ENCODE peak calls at places on chromosomes 4 and X, in six cellular contexts. One of them, this sample, is unnamed.

GRCh38 chr4:183147191-183147590 is 48.1 kb downstream of the WWC2 start:
- DNase-seq in prostate gland: no peak
- DNase-seq in CD4-positive, alpha-beta memory T cell: no peak
- DNase-seq in OCI-LY7: no peak
- DNase-seq in transverse colon: no peak
- DNase-seq in adrenal gland: no peak
- DNase-seq in this sample: no peak

GRCh38 chr4:182093431-182093831 is 149.8 kb upstream of the TENM3 start:
- DNase-seq in prostate gland: no peak
- DNase-seq in CD4-positive, alpha-beta memory T cell: no peak
- DNase-seq in OCI-LY7: no peak
- DNase-seq in transverse colon: no peak
- DNase-seq in adrenal gland: no peak
- DNase-seq in this sample: no peak

GRCh38 chrX:135463937-135464336 is 42.2 kb downstream of the SMIM10L2A start:
- DNase-seq in prostate gland: no peak
- DNase-seq in CD4-positive, alpha-beta memory T cell: peak; percentile 2
- DNase-seq in OCI-LY7: peak; percentile 26
- DNase-seq in transverse colon: no peak
- DNase-seq in adrenal gland: no peak
- DNase-seq in this sample: peak; percentile 1

GRCh38 chr4:10045481-10045880 is 24.2 kb upstream of the SLC2A9 start:
- DNase-seq in prostate gland: no peak
- DNase-seq in CD4-positive, alpha-beta memory T cell: no peak
- DNase-seq in OCI-LY7: no peak
- DNase-seq in transverse colon: no peak
- DNase-seq in adrenal gland: no peak
- DNase-seq in this sample: no peak

GRCh38 chr4:54553001-54553400 is 104.8 kb upstream of the KIT start:
- DNase-seq in prostate gland: no peak
- DNase-seq in CD4-positive, alpha-beta memory T cell: no peak
- DNase-seq in OCI-LY7: no peak
- DNase-seq in transverse colon: no peak
- DNase-seq in adrenal gland: no peak
- DNase-seq in this sample: no peak

GRCh38 chr4:8819421-8820177 is 52.0 kb downstream of the HMX1 start:
- DNase-seq in prostate gland: no peak
- DNase-seq in CD4-positive, alpha-beta memory T cell: no peak
- DNase-seq in OCI-LY7: no peak
- DNase-seq in transverse colon: peak; percentile 5
- DNase-seq in adrenal gland: no peak
- DNase-seq in this sample: no peak

GRCh38 chrX:74343970-74344622 is 40.1 kb downstream of the ZCCHC13 start:
- DNase-seq in prostate gland: peak; percentile 15
- DNase-seq in CD4-positive, alpha-beta memory T cell: peak; percentile 57
- DNase-seq in OCI-LY7: peak; percentile 64
- DNase-seq in transverse colon: peak; percentile 63
- DNase-seq in adrenal gland: peak; percentile 79
- DNase-seq in this sample: peak; percentile 82

GRCh38 chr4:138310498-138310897 is 68.3 kb upstream of the SLC7A11 start:
- DNase-seq in prostate gland: no peak
- DNase-seq in CD4-positive, alpha-beta memory T cell: no peak
- DNase-seq in OCI-LY7: no peak
- DNase-seq in transverse colon: no peak
- DNase-seq in adrenal gland: no peak
- DNase-seq in this sample: no peak

GRCh38 chrX:41275661-41276609 is 58.0 kb upstream of the DDX3X start:
- DNase-seq in prostate gland: peak; percentile 17
- DNase-seq in CD4-positive, alpha-beta memory T cell: peak; percentile 47
- DNase-seq in OCI-LY7: peak; percentile 66
- DNase-seq in transverse colon: peak; percentile 62
- DNase-seq in adrenal gland: peak; percentile 84
- DNase-seq in this sample: peak; percentile 51

GRCh38 chr4:125522588-125522987 is 207.8 kb downstream of the FAT4 start:
- DNase-seq in prostate gland: no peak
- DNase-seq in CD4-positive, alpha-beta memory T cell: no peak
- DNase-seq in OCI-LY7: no peak
- DNase-seq in transverse colon: no peak
- DNase-seq in adrenal gland: no peak
- DNase-seq in this sample: no peak

GRCh38 chr4:114036864-114037263 is 57.4 kb upstream of the ARSJ start:
- DNase-seq in prostate gland: no peak
- DNase-seq in CD4-positive, alpha-beta memory T cell: no peak
- DNase-seq in OCI-LY7: no peak
- DNase-seq in transverse colon: no peak
- DNase-seq in adrenal gland: no peak
- DNase-seq in this sample: no peak

GRCh38 chr4:16659120-16659519 is 239.3 kb downstream of the LDB2 start:
- DNase-seq in prostate gland: no peak
- DNase-seq in CD4-positive, alpha-beta memory T cell: no peak
- DNase-seq in OCI-LY7: no peak
- DNase-seq in transverse colon: no peak
- DNase-seq in adrenal gland: no peak
- DNase-seq in this sample: peak; percentile 43

GRCh38 chr4:122309988-122310626 is 68.7 kb upstream of the ADAD1 start:
- DNase-seq in prostate gland: no peak
- DNase-seq in CD4-positive, alpha-beta memory T cell: no peak
- DNase-seq in OCI-LY7: peak; percentile 7
- DNase-seq in transverse colon: no peak
- DNase-seq in adrenal gland: no peak
- DNase-seq in this sample: no peak

GRCh38 chr4:74056114-74056857 is 17.8 kb upstream of the CXCL3 start:
- DNase-seq in prostate gland: no peak
- DNase-seq in CD4-positive, alpha-beta memory T cell: no peak
- DNase-seq in OCI-LY7: no peak
- DNase-seq in transverse colon: no peak
- DNase-seq in adrenal gland: no peak
- DNase-seq in this sample: no peak

GRCh38 chr4:138804705-138805104 is 210.9 kb upstream of the NOCT start:
- DNase-seq in prostate gland: no peak
- DNase-seq in CD4-positive, alpha-beta memory T cell: no peak
- DNase-seq in OCI-LY7: no peak
- DNase-seq in transverse colon: no peak
- DNase-seq in adrenal gland: no peak
- DNase-seq in this sample: no peak

GRCh38 chr4:2996437-2996836 is 33.1 kb downstream of the GRK4 start:
- DNase-seq in prostate gland: no peak
- DNase-seq in CD4-positive, alpha-beta memory T cell: no peak
- DNase-seq in OCI-LY7: no peak
- DNase-seq in transverse colon: no peak
- DNase-seq in adrenal gland: no peak
- DNase-seq in this sample: no peak

GRCh38 chr4:110518889-110519490 is 43.0 kb downstream of the ENPEP start:
- DNase-seq in prostate gland: no peak
- DNase-seq in CD4-positive, alpha-beta memory T cell: peak; percentile 26
- DNase-seq in OCI-LY7: peak; percentile 37
- DNase-seq in transverse colon: peak; percentile 14
- DNase-seq in adrenal gland: peak; percentile 41
- DNase-seq in this sample: no peak

GRCh38 chr4:173748353-173748752 is 218.3 kb upstream of the HAND2 start:
- DNase-seq in prostate gland: no peak
- DNase-seq in CD4-positive, alpha-beta memory T cell: no peak
- DNase-seq in OCI-LY7: no peak
- DNase-seq in transverse colon: no peak
- DNase-seq in adrenal gland: no peak
- DNase-seq in this sample: no peak

GRCh38 chr4:119735136-119735770 is 106.6 kb upstream of the PDE5A start:
- DNase-seq in prostate gland: no peak
- DNase-seq in CD4-positive, alpha-beta memory T cell: no peak
- DNase-seq in OCI-LY7: no peak
- DNase-seq in transverse colon: no peak
- DNase-seq in adrenal gland: no peak
- DNase-seq in this sample: peak; percentile 7

GRCh38 chrX:154775611-154776349 is 13.1 kb downstream of the DKC1 start:
- DNase-seq in prostate gland: no peak
- DNase-seq in CD4-positive, alpha-beta memory T cell: no peak
- DNase-seq in OCI-LY7: no peak
- DNase-seq in transverse colon: no peak
- DNase-seq in adrenal gland: no peak
- DNase-seq in this sample: peak; percentile 59

GRCh38 chrX:11619426-11619825 is 46.3 kb downstream of the ARHGAP6 start:
- DNase-seq in prostate gland: no peak
- DNase-seq in CD4-positive, alpha-beta memory T cell: no peak
- DNase-seq in OCI-LY7: no peak
- DNase-seq in transverse colon: no peak
- DNase-seq in adrenal gland: no peak
- DNase-seq in this sample: peak; percentile 3

GRCh38 chr4:7581477-7581876 is 146.7 kb upstream of the PSAPL1 start:
- DNase-seq in prostate gland: no peak
- DNase-seq in CD4-positive, alpha-beta memory T cell: no peak
- DNase-seq in OCI-LY7: peak; percentile 25
- DNase-seq in transverse colon: no peak
- DNase-seq in adrenal gland: no peak
- DNase-seq in this sample: no peak

GRCh38 chr4:118850813-118851173 is 14.9 kb upstream of the SEC24D start:
- DNase-seq in prostate gland: no peak
- DNase-seq in CD4-positive, alpha-beta memory T cell: peak; percentile 2
- DNase-seq in OCI-LY7: no peak
- DNase-seq in transverse colon: no peak
- DNase-seq in adrenal gland: no peak
- DNase-seq in this sample: no peak

GRCh38 chrX:480861-481417 is 94.2 kb upstream of the PPP2R3B start:
- DNase-seq in prostate gland: no peak
- DNase-seq in CD4-positive, alpha-beta memory T cell: no peak
- DNase-seq in OCI-LY7: no peak
- DNase-seq in transverse colon: no peak
- DNase-seq in adrenal gland: no peak
- DNase-seq in this sample: no peak

GRCh38 chr4:147772056-147772455 is 40.2 kb downstream of the ARHGAP10 start:
- DNase-seq in prostate gland: no peak
- DNase-seq in CD4-positive, alpha-beta memory T cell: no peak
- DNase-seq in OCI-LY7: no peak
- DNase-seq in transverse colon: no peak
- DNase-seq in adrenal gland: no peak
- DNase-seq in this sample: no peak

GRCh38 chrX:45907776-45908175 is 637.4 kb downstream of the ZNF674 start:
- DNase-seq in prostate gland: no peak
- DNase-seq in CD4-positive, alpha-beta memory T cell: no peak
- DNase-seq in OCI-LY7: no peak
- DNase-seq in transverse colon: no peak
- DNase-seq in adrenal gland: no peak
- DNase-seq in this sample: no peak

GRCh38 chr4:8594097-8595038 is 1.8 kb downstream of the CPZ start:
- DNase-seq in prostate gland: peak; percentile 55
- DNase-seq in CD4-positive, alpha-beta memory T cell: no peak
- DNase-seq in OCI-LY7: peak; percentile 44
- DNase-seq in transverse colon: peak; percentile 47
- DNase-seq in adrenal gland: peak; percentile 70
- DNase-seq in this sample: peak; percentile 55

GRCh38 chr4:118813561-118813960 is 22.4 kb downstream of the SEC24D start:
- DNase-seq in prostate gland: no peak
- DNase-seq in CD4-positive, alpha-beta memory T cell: no peak
- DNase-seq in OCI-LY7: no peak
- DNase-seq in transverse colon: no peak
- DNase-seq in adrenal gland: no peak
- DNase-seq in this sample: no peak

GRCh38 chr4:182680196-182680771 is 236.9 kb downstream of the DCTD start:
- DNase-seq in prostate gland: no peak
- DNase-seq in CD4-positive, alpha-beta memory T cell: no peak
- DNase-seq in OCI-LY7: no peak
- DNase-seq in transverse colon: no peak
- DNase-seq in adrenal gland: no peak
- DNase-seq in this sample: no peak

GRCh38 chr4:166140951-166141350 is 267.9 kb downstream of the TLL1 start:
- DNase-seq in prostate gland: no peak
- DNase-seq in CD4-positive, alpha-beta memory T cell: no peak
- DNase-seq in OCI-LY7: no peak
- DNase-seq in transverse colon: no peak
- DNase-seq in adrenal gland: no peak
- DNase-seq in this sample: no peak

GRCh38 chr4:159209249-159209648 is 106.4 kb downstream of the RAPGEF2 start:
- DNase-seq in prostate gland: no peak
- DNase-seq in CD4-positive, alpha-beta memory T cell: no peak
- DNase-seq in OCI-LY7: no peak
- DNase-seq in transverse colon: no peak
- DNase-seq in adrenal gland: no peak
- DNase-seq in this sample: no peak

GRCh38 chr4:170743633-170744032 is 653.9 kb upstream of the AADAT start:
- DNase-seq in prostate gland: no peak
- DNase-seq in CD4-positive, alpha-beta memory T cell: no peak
- DNase-seq in OCI-LY7: no peak
- DNase-seq in transverse colon: no peak
- DNase-seq in adrenal gland: no peak
- DNase-seq in this sample: no peak

GRCh38 chr4:18103876-18104275 is 82.3 kb upstream of the LCORL start:
- DNase-seq in prostate gland: no peak
- DNase-seq in CD4-positive, alpha-beta memory T cell: no peak
- DNase-seq in OCI-LY7: no peak
- DNase-seq in transverse colon: no peak
- DNase-seq in adrenal gland: no peak
- DNase-seq in this sample: no peak

GRCh38 chr4:77360451-77360850 is 203.4 kb downstream of the CCNG2 start:
- DNase-seq in prostate gland: no peak
- DNase-seq in CD4-positive, alpha-beta memory T cell: no peak
- DNase-seq in OCI-LY7: no peak
- DNase-seq in transverse colon: no peak
- DNase-seq in adrenal gland: no peak
- DNase-seq in this sample: no peak

GRCh38 chrX:16103625-16104024 is 19.7 kb upstream of the GRPR start:
- DNase-seq in prostate gland: no peak
- DNase-seq in CD4-positive, alpha-beta memory T cell: no peak
- DNase-seq in OCI-LY7: no peak
- DNase-seq in transverse colon: no peak
- DNase-seq in adrenal gland: no peak
- DNase-seq in this sample: no peak

GRCh38 chr4:1813231-1813630 is 20.1 kb downstream of the FGFR3 start:
- DNase-seq in prostate gland: no peak
- DNase-seq in CD4-positive, alpha-beta memory T cell: no peak
- DNase-seq in OCI-LY7: no peak
- DNase-seq in transverse colon: no peak
- DNase-seq in adrenal gland: no peak
- DNase-seq in this sample: no peak
- H3K36me3 ChIP-seq in prostate gland: peaks cover 14% of the 10 kb centered on the region
- H3K36me3 ChIP-seq in CD4-positive, alpha-beta memory T cell: peaks cover 35% of the 10 kb centered on the region
- H3K36me3 ChIP-seq in OCI-LY7: peaks cover 50% of the 10 kb centered on the region
- H3K36me3 ChIP-seq in transverse colon: peaks cover 30% of the 10 kb centered on the region
- H3K36me3 ChIP-seq in adrenal gland: peaks cover 51% of the 10 kb centered on the region
- H3K36me3 ChIP-seq in this sample: peaks cover 5% of the 10 kb centered on the region

GRCh38 chr4:152321923-152322322 is 214.0 kb downstream of the FBXW7 start:
- DNase-seq in prostate gland: no peak
- DNase-seq in CD4-positive, alpha-beta memory T cell: no peak
- DNase-seq in OCI-LY7: no peak
- DNase-seq in transverse colon: no peak
- DNase-seq in adrenal gland: no peak
- DNase-seq in this sample: no peak
- H3K9me3 ChIP-seq in prostate gland: no peaks in the 10 kb centered on the region
- H3K9me3 ChIP-seq in CD4-positive, alpha-beta memory T cell: no peaks in the 10 kb centered on the region
- H3K9me3 ChIP-seq in OCI-LY7: no peaks in the 10 kb centered on the region
- H3K9me3 ChIP-seq in transverse colon: no peaks in the 10 kb centered on the region
- H3K9me3 ChIP-seq in adrenal gland: no peaks in the 10 kb centered on the region
- H3K9me3 ChIP-seq in this sample: no peaks in the 10 kb centered on the region

GRCh38 chrX:31459361-31459760 is 387.5 kb upstream of the FTHL17 start:
- DNase-seq in prostate gland: no peak
- DNase-seq in CD4-positive, alpha-beta memory T cell: no peak
- DNase-seq in OCI-LY7: no peak
- DNase-seq in transverse colon: no peak
- DNase-seq in adrenal gland: no peak
- DNase-seq in this sample: no peak
- H3K4me3 ChIP-seq in prostate gland: no peak overlapping the region
- H3K4me3 ChIP-seq in CD4-positive, alpha-beta memory T cell: no peak overlapping the region
- H3K4me3 ChIP-seq in OCI-LY7: no peak overlapping the region
- H3K4me3 ChIP-seq in transverse colon: no peak overlapping the region
- H3K4me3 ChIP-seq in adrenal gland: no peak overlapping the region
- H3K4me3 ChIP-seq in this sample: no peak overlapping the region

GRCh38 chrX:53599781-53600396 is 86.6 kb downstream of the HUWE1 start:
- DNase-seq in prostate gland: no peak
- DNase-seq in CD4-positive, alpha-beta memory T cell: no peak
- DNase-seq in OCI-LY7: no peak
- DNase-seq in transverse colon: no peak
- DNase-seq in adrenal gland: no peak
- DNase-seq in this sample: no peak
- H3K36me3 ChIP-seq in prostate gland: no peaks in the 10 kb centered on the region
- H3K36me3 ChIP-seq in CD4-positive, alpha-beta memory T cell: peaks cover 52% of the 10 kb centered on the region
- H3K36me3 ChIP-seq in OCI-LY7: peaks cover 94% of the 10 kb centered on the region
- H3K36me3 ChIP-seq in transverse colon: peaks cover 5% of the 10 kb centered on the region
- H3K36me3 ChIP-seq in adrenal gland: peaks cover 45% of the 10 kb centered on the region
- H3K36me3 ChIP-seq in this sample: peaks cover 47% of the 10 kb centered on the region

This sample was measured in MG63.